ENCODE peak calls at places on chromosomes 7 and 10, in five cellular contexts. F is BE2C, O is prostate gland, K is heart left ventricle, V is HCT116. W is an unnamed sample.

GRCh38 chr10:86188796-86189558 is 177.6 kb downstream of the GRID1 start:
- DNase-seq in O (no peak), V (no peak), F (no peak), K (no peak), W (no peak)

GRCh38 chr7:116967254-116967922 is 14.1 kb downstream of the ST7 start:
- DNase-seq in F (no peak), O (no peak), V (no peak), K (no peak), W (no peak)

GRCh38 chr10:77922551-77923179 is 3.9 kb downstream of the DLG5 start:
- DNase-seq in O (no peak), V (no peak), F (no peak), K (no peak), W (peak; percentile 8)

GRCh38 chr10:131703527-131703926 is 197.3 kb upstream of the PPP2R2D start:
- DNase-seq in K (no peak), O (no peak), F (no peak), V (no peak), W (no peak)

GRCh38 chr7:116828281-116828680 is 34.1 kb upstream of the CAPZA2 start:
- DNase-seq in F (no peak), O (no peak), K (no peak), V (no peak), W (no peak)

GRCh38 chr10:14371616-14372015 is 40.9 kb upstream of the FRMD4A start:
- DNase-seq in K (no peak), V (no peak), O (no peak), F (no peak), W (no peak)

GRCh38 chr7:129559564-129559963 is 52.0 kb upstream of the NRF1 start:
- DNase-seq in O (no peak), V (no peak), F (no peak), K (no peak), W (no peak)

GRCh38 chr7:36600869-36601530 is 123.3 kb downstream of the AOAH start:
- DNase-seq in O (no peak), K (no peak), V (no peak), F (peak; percentile 63), W (no peak)

GRCh38 chr10:104146871-104147270 is 24.9 kb downstream of the SFR1 start:
- DNase-seq in F (no peak), V (no peak), O (no peak), K (no peak), W (no peak)

GRCh38 chr10:29621161-29621560 is 13.6 kb downstream of the SVIL start:
- DNase-seq in K (no peak), O (no peak), V (no peak), F (peak; percentile 36), W (peak; percentile 70)

GRCh38 chr10:132058793-132059759 is 6.7 kb upstream of the JAKMIP3 start:
- DNase-seq in K (peak; percentile 38), V (no peak), F (no peak), O (no peak), W (peak; percentile 57)

GRCh38 chr10:82150123-82150900 is 275.3 kb downstream of the NRG3 start:
- DNase-seq in K (no peak), V (no peak), F (peak; percentile 89), O (no peak), W (peak; percentile 21)

GRCh38 chr10:62653254-62653653 is 151.3 kb upstream of the ADO start:
- DNase-seq in K (no peak), F (no peak), V (no peak), O (no peak), W (no peak)

GRCh38 chr7:79176859-79177477 is 276.5 kb downstream of the MAGI2 start:
- DNase-seq in O (peak; percentile 7), K (no peak), V (peak; percentile 24), F (peak; percentile 20), W (no peak)

GRCh38 chr7:7100432-7100849 is 81.9 kb upstream of the C1GALT1 start:
- DNase-seq in K (no peak), F (peak; percentile 57), O (peak; percentile 75), V (no peak), W (peak; percentile 54)

GRCh38 chr7:38369816-38370493 is 96.5 kb upstream of the TARP start:
- DNase-seq in F (peak; percentile 93), K (peak; percentile 94), O (peak; percentile 62), V (peak; percentile 80), W (peak; percentile 69)

GRCh38 chr7:75985009-75985517 is 9.3 kb downstream of the TMEM120A start:
- DNase-seq in K (peak; percentile 64), V (no peak), O (no peak), F (no peak), W (peak; percentile 58)

GRCh38 chr10:21526952-21527633 is 1.6 kb upstream of the SKIDA1 start:
- DNase-seq in K (peak; percentile 87), F (peak; percentile 69), V (no peak), O (peak; percentile 61), W (peak; percentile 88)

GRCh38 chr10:23195846-23196200 is 3.7 kb downstream of the PTF1A start:
- DNase-seq in K (no peak), O (no peak), F (no peak), V (no peak), W (peak; percentile 32)

GRCh38 chr7:43763183-43763582 is 4.7 kb downstream of the BLVRA start:
- DNase-seq in O (no peak), F (no peak), K (no peak), V (no peak), W (peak; percentile 61)

GRCh38 chr10:52004342-52004949 is 305.1 kb upstream of the CSTF2T start:
- DNase-seq in F (no peak), O (no peak), V (peak; percentile 22), K (no peak), W (peak; percentile 55)

GRCh38 chr10:44334621-44335184 is 50.2 kb downstream of the CXCL12 start:
- DNase-seq in V (no peak), K (no peak), O (no peak), F (peak; percentile 21), W (no peak)

GRCh38 chr7:106916689-106917088 is 51.6 kb downstream of the PIK3CG start:
- DNase-seq in O (no peak), F (no peak), K (no peak), V (no peak), W (no peak)

GRCh38 chr10:127935115-127935561 is 28.2 kb downstream of the PTPRE start:
- DNase-seq in V (no peak), F (no peak), O (no peak), K (no peak), W (peak; percentile 30)

GRCh38 chr10:54914049-54914448 is 113.0 kb upstream of the PCDH15 start:
- DNase-seq in O (no peak), K (no peak), V (no peak), F (no peak), W (no peak)

GRCh38 chr7:119252962-119253361 is 1020.0 kb upstream of the KCND2 start:
- DNase-seq in O (no peak), F (no peak), V (no peak), K (no peak), W (no peak)

DNA sequence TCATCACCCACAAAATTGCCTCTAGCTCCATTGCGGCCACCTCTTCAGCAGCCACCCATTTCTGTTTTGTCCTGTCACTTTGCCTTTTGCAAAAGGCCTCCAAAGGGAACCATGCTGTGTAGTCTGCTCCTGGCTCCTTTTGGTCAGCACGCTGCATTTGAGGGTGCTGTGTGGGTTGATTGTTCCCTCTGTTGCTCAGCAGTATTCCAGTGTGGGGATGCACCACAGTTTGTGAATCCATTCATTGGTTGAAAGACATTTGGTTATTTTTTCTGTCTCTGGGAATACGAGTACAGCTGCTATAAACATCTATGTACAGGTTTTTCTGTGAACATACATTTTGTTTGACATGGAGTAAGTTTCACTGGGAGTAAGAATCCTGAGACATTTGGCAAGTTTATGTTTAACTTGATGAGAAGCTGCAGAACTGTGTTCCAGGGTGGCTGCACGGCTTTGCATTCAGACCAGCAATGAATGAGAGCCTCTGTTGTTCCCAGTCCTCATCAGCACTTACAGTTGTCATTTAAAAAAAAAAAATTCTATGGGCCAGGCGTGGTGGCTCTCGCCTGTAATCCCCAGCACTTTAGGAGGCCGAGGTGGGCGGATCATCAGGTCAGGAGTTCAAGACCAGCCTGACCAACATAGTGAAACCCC is 82.3 kb downstream of the UBE3C start:
- DNase-seq in V (no peak), K (no peak), O (no peak), F (no peak), W (no peak)
- H3K36me3 ChIP-seq in V (peaks cover 41% of the 10 kb centered on the region), K (no peaks in the 10 kb centered on the region), O (no peaks in the 10 kb centered on the region), F (peaks cover 46% of the 10 kb centered on the region), W (peaks cover 8% of the 10 kb centered on the region)

DNA sequence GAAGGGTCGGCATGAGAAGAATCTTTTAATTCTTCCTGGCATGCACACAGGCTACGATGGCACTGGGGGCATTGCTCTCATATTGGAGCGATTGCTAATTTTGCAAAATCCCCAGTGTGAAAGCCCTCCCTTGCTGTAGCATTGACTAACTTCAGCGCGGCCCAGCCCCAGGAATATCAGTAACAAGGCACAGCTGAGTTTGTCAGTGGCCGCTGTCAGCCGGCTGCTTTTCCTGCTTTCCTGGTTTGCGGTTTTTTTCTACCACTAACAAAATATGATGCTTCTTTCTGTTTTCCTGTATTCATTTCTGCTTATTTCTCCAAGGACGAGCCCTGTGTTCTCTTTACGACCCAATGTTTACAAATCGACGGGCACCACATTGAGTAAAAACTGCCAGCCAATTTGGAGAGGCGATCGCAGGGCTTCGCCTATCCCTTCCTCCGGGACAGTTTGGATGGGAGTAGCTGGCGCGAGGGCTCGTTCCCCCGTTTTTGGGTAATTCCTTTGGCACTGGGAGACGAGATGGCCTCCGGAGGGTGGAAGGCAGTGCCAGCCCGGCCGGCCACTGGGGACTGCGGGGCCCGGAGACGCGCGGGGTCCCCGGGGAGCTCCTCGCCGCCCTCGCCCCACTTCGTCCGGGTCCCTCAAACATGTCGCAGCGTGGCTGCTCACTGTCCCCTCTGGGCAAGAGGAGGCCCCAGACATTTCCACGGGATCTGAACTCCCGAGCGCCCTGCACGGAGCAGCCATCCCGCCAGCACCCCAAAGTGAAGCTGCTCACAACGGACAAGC is 949 bp downstream of the ADARB2 start:
- DNase-seq in F (no peak), V (no peak), K (peak; percentile 36), O (no peak), W (peak; percentile 71)
- H3K27me3 ChIP-seq in F (peaks cover 78% of the 10 kb centered on the region), V (no peaks in the 10 kb centered on the region), K (peaks cover 90% of the 10 kb centered on the region), O (no peaks in the 10 kb centered on the region), W (peaks cover 37% of the 10 kb centered on the region)

GRCh38 chr10:116744849-116745248 is 2.5 kb upstream of the HSPA12A start:
- DNase-seq in K (no peak), V (no peak), O (no peak), F (no peak), W (no peak)
- H3K36me3 ChIP-seq in K (no peaks in the 10 kb centered on the region), V (no peaks in the 10 kb centered on the region), O (no peaks in the 10 kb centered on the region), F (no peaks in the 10 kb centered on the region), W (no peaks in the 10 kb centered on the region)

GRCh38 chr10:100653957-100654834 is 91.2 kb upstream of the PAX2 start:
- DNase-seq in V (no peak), K (no peak), O (no peak), F (peak; percentile 73), W (peak; percentile 88)

GRCh38 chr10:100653238-100653956 is 92.0 kb upstream of the PAX2 start:
- DNase-seq in F (no peak), O (no peak), V (no peak), K (no peak), W (no peak)

GRCh38 chr10:100650693-100651092 is 94.7 kb upstream of the PAX2 start:
- DNase-seq in K (no peak), V (no peak), F (no peak), O (no peak), W (no peak)

GRCh38 chr10:100651916-100652315 is 93.5 kb upstream of the PAX2 start:
- DNase-seq in O (no peak), V (no peak), F (no peak), K (no peak), W (no peak)

GRCh38 chr10:100652406-100653130 is 92.8 kb upstream of the PAX2 start:
- DNase-seq in K (no peak), V (no peak), F (no peak), O (no peak), W (no peak)
- H3K27me3 ChIP-seq in K (peaks cover 71% of the 10 kb centered on the region), V (no peaks in the 10 kb centered on the region), F (no peaks in the 10 kb centered on the region), O (peaks cover 31% of the 10 kb centered on the region), W (peaks cover 42% of the 10 kb centered on the region)